ENCODE peak calls at places on chromosomes 7 and 10, in four cellular contexts. One of them, this sample, is unnamed.

GRCh38 chr10:30980951-30981616 is 50.6 kb downstream of the ZNF438 start:
- DNase-seq in HepG2: no peak
- DNase-seq in A549: no peak
- DNase-seq in K562: no peak
- DNase-seq in this sample: peak; percentile 63

GRCh38 chr7:101094791-101095375 is 9.6 kb downstream of the TRIM56 start:
- DNase-seq in HepG2: peak; percentile 58
- DNase-seq in A549: peak; percentile 79
- DNase-seq in K562: peak; percentile 76
- DNase-seq in this sample: peak; percentile 67

GRCh38 chr7:135117096-135117495 is 30.8 kb upstream of the TMEM140 start:
- DNase-seq in HepG2: no peak
- DNase-seq in A549: no peak
- DNase-seq in K562: no peak
- DNase-seq in this sample: peak; percentile 0

GRCh38 chr10:52807803-52808202 is 35.2 kb upstream of the MBL2 start:
- DNase-seq in A549: no peak
- DNase-seq in HepG2: no peak
- DNase-seq in K562: no peak
- DNase-seq in this sample: no peak

GRCh38 chr10:71712572-71713134 is 6.9 kb downstream of the C10orf105 start:
- DNase-seq in HepG2: no peak
- DNase-seq in A549: no peak
- DNase-seq in K562: peak; percentile 56
- DNase-seq in this sample: no peak

GRCh38 chr10:16896993-16897392 is 79.8 kb upstream of the RSU1 start:
- DNase-seq in K562: no peak
- DNase-seq in HepG2: no peak
- DNase-seq in A549: no peak
- DNase-seq in this sample: no peak

GRCh38 chr10:112160834-112161233 is 22.7 kb downstream of the GPAM start:
- DNase-seq in HepG2: no peak
- DNase-seq in K562: no peak
- DNase-seq in A549: no peak
- DNase-seq in this sample: no peak

GRCh38 chr10:34124522-34125035 is 690.5 kb downstream of the PARD3 start:
- DNase-seq in HepG2: peak; percentile 81
- DNase-seq in A549: peak; percentile 76
- DNase-seq in K562: no peak
- DNase-seq in this sample: peak; percentile 48

GRCh38 chr10:49751636-49752510 is 10.2 kb downstream of the OGDHL start:
- DNase-seq in A549: no peak
- DNase-seq in K562: no peak
- DNase-seq in HepG2: no peak
- DNase-seq in this sample: no peak

GRCh38 chr10:110901954-110902819 is 16.8 kb downstream of the BBIP1 start:
- DNase-seq in A549: peak; percentile 47
- DNase-seq in HepG2: no peak
- DNase-seq in K562: peak; percentile 16
- DNase-seq in this sample: peak; percentile 80

GRCh38 chr10:32095116-32095733 is 39.0 kb upstream of the KIF5B start:
- DNase-seq in A549: peak; percentile 67
- DNase-seq in K562: no peak
- DNase-seq in HepG2: peak; percentile 86
- DNase-seq in this sample: no peak

GRCh38 chr7:121001932-121002754 is 13.6 kb downstream of the CPED1 start:
- DNase-seq in K562: no peak
- DNase-seq in A549: no peak
- DNase-seq in HepG2: no peak
- DNase-seq in this sample: no peak
- H3K27ac ChIP-seq in K562: peak overlapping the region; percentile 5
- H3K27ac ChIP-seq in A549: no peak overlapping the region
- H3K27ac ChIP-seq in HepG2: no peak overlapping the region
- H3K27ac ChIP-seq in this sample: no peak overlapping the region

GRCh38 chr10:54262726-54263125 is 538.3 kb downstream of the PCDH15 start:
- DNase-seq in HepG2: no peak
- DNase-seq in K562: no peak
- DNase-seq in A549: no peak
- DNase-seq in this sample: no peak
- TF ChIP-seq MAZ in HepG2: no peak
- TF ChIP-seq MAZ in K562: no peak
- TF ChIP-seq MAZ in A549: no peak
- TF ChIP-seq MAZ in this sample: no peak

DNA sequence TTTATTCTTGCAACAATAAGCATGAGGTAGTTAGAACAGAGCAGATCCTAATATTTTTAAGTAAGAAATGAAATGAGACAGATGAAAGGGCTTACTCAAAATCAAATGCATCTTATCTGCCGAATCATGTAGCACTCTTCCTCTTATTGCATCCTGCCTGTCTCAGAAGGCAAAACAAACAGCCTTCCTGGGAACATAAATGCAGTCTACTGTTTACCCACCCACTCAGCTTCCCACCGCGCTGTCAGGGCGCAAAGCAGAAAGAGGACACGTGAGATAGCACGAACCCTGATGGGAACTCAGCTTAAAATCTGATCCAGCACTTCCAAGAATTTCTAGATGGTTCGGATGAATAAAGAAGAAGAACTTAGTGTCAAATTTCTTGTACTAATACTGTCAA is 114.4 kb upstream of the CDK1 start:
- DNase-seq in HepG2: peak; percentile 6
- DNase-seq in A549: no peak
- DNase-seq in K562: no peak
- DNase-seq in this sample: no peak
- H3K27ac ChIP-seq in HepG2: no peak overlapping the region
- H3K27ac ChIP-seq in A549: no peak overlapping the region
- H3K27ac ChIP-seq in K562: no peak overlapping the region
- H3K27ac ChIP-seq in this sample: no peak overlapping the region

GRCh38 chr7:25216837-25217236 is 11.4 kb downstream of the NPVF start:
- DNase-seq in HepG2: peak; percentile 39
- DNase-seq in K562: peak; percentile 32
- DNase-seq in A549: peak; percentile 52
- DNase-seq in this sample: peak; percentile 38
- TF ChIP-seq MAZ in HepG2: no peak
- TF ChIP-seq MAZ in K562: no peak
- TF ChIP-seq MAZ in A549: no peak
- TF ChIP-seq MAZ in this sample: no peak

GRCh38 chr10:606767-607544 is 82.5 kb downstream of the DIP2C start:
- DNase-seq in K562: no peak
- DNase-seq in HepG2: no peak
- DNase-seq in A549: no peak
- DNase-seq in this sample: peak; percentile 89
- H3K27ac ChIP-seq in K562: no peak overlapping the region
- H3K27ac ChIP-seq in HepG2: no peak overlapping the region
- H3K27ac ChIP-seq in A549: no peak overlapping the region
- H3K27ac ChIP-seq in this sample: peak overlapping the region; percentile 22

GRCh38 chr7:132969520-132969919 is 112.4 kb downstream of the CHCHD3 start:
- DNase-seq in HepG2: no peak
- DNase-seq in A549: no peak
- DNase-seq in K562: no peak
- DNase-seq in this sample: no peak

GRCh38 chr7:132977234-132977633 is 104.7 kb downstream of the CHCHD3 start:
- DNase-seq in HepG2: no peak
- DNase-seq in A549: no peak
- DNase-seq in K562: no peak
- DNase-seq in this sample: peak; percentile 11

GRCh38 chr7:132970257-132970656 is 111.6 kb downstream of the CHCHD3 start:
- DNase-seq in HepG2: no peak
- DNase-seq in K562: no peak
- DNase-seq in A549: no peak
- DNase-seq in this sample: no peak

DNA sequence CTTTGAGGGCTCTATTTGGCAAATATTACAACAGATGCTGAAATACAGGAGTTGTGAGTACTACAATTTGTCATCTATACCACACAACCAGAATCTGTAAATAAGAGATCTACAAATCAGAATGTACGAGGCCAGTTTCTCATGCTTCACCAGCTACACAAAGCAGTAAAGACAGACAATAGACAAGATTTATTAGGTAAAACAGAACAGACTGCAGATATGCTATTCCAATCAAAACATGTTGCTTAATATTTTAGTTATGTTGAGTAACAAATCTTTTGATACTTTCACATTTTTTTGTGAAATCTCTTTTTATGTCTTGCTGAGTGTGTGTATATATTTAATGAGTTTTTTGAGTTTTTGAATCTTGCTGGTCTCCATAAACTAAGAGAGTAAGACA is 109.1 kb downstream of the CHCHD3 start:
- DNase-seq in A549: no peak
- DNase-seq in K562: no peak
- DNase-seq in HepG2: no peak
- DNase-seq in this sample: no peak
- TF ChIP-seq MAZ in A549: no peak
- TF ChIP-seq MAZ in K562: no peak
- TF ChIP-seq MAZ in HepG2: no peak
- TF ChIP-seq MAZ in this sample: no peak